ENCODE peak calls at places on chromosome 21, in five cellular contexts. One of them, this sample, is unnamed.

GRCh38 chr21:35303085-35303484 is 254.0 kb upstream of the RUNX1 start:
- DNase-seq in neuronal stem cell: no peak
- DNase-seq in mesenchymal stem cell: peak
- DNase-seq in trophoblast cell: peak
- DNase-seq in H1: no peak
- DNase-seq in this sample: no peak

GRCh38 chr21:35850542-35851103 is 209.7 kb downstream of the SETD4 start:
- DNase-seq in trophoblast cell: no peak
- DNase-seq in H1: no peak
- DNase-seq in mesenchymal stem cell: no peak
- DNase-seq in neuronal stem cell: no peak
- DNase-seq in this sample: no peak

GRCh38 chr21:36929622-36930021 is 36.8 kb downstream of the HLCS start:
- DNase-seq in neuronal stem cell: no peak
- DNase-seq in mesenchymal stem cell: no peak
- DNase-seq in H1: no peak
- DNase-seq in trophoblast cell: no peak
- DNase-seq in this sample: no peak

GRCh38 chr21:20570824-20571232 is 427.4 kb upstream of the NCAM2 start:
- DNase-seq in mesenchymal stem cell: peak
- DNase-seq in H1: peak
- DNase-seq in neuronal stem cell: peak
- DNase-seq in trophoblast cell: no peak
- DNase-seq in this sample: peak

GRCh38 chr21:23119491-23119890 is 2121.3 kb downstream of the NCAM2 start:
- DNase-seq in mesenchymal stem cell: no peak
- DNase-seq in H1: no peak
- DNase-seq in neuronal stem cell: no peak
- DNase-seq in trophoblast cell: no peak
- DNase-seq in this sample: no peak

GRCh38 chr21:15837603-15838002 is 107.8 kb downstream of the USP25 start:
- DNase-seq in trophoblast cell: no peak
- DNase-seq in mesenchymal stem cell: peak
- DNase-seq in neuronal stem cell: no peak
- DNase-seq in H1: no peak
- DNase-seq in this sample: no peak

GRCh38 chr21:29343517-29343916 is 44.8 kb downstream of the BACH1 start:
- DNase-seq in H1: no peak
- DNase-seq in trophoblast cell: peak
- DNase-seq in mesenchymal stem cell: peak
- DNase-seq in neuronal stem cell: no peak
- DNase-seq in this sample: no peak

GRCh38 chr21:38910390-38911008 is 104.8 kb downstream of the ETS2 start:
- DNase-seq in trophoblast cell: peak
- DNase-seq in mesenchymal stem cell: no peak
- DNase-seq in neuronal stem cell: no peak
- DNase-seq in H1: no peak
- DNase-seq in this sample: no peak

GRCh38 chr21:28148400-28149064 is 844.1 kb downstream of the LTN1 start:
- DNase-seq in mesenchymal stem cell: peak
- DNase-seq in trophoblast cell: no peak
- DNase-seq in H1: no peak
- DNase-seq in neuronal stem cell: no peak
- DNase-seq in this sample: no peak

GRCh38 chr21:38958940-38959685 is 153.4 kb downstream of the ETS2 start:
- DNase-seq in trophoblast cell: peak
- DNase-seq in mesenchymal stem cell: peak
- DNase-seq in H1: no peak
- DNase-seq in neuronal stem cell: no peak
- DNase-seq in this sample: no peak

GRCh38 chr21:37356710-37357109 is 9.9 kb upstream of the DYRK1A start:
- DNase-seq in neuronal stem cell: no peak
- DNase-seq in mesenchymal stem cell: no peak
- DNase-seq in trophoblast cell: peak
- DNase-seq in H1: no peak
- DNase-seq in this sample: no peak

GRCh38 chr21:33205476-33205875 is 24.3 kb upstream of the IFNAR2 start:
- DNase-seq in neuronal stem cell: no peak
- DNase-seq in H1: no peak
- DNase-seq in mesenchymal stem cell: no peak
- DNase-seq in trophoblast cell: no peak
- DNase-seq in this sample: no peak

GRCh38 chr21:16418211-16418610 is 688.4 kb downstream of the USP25 start:
- DNase-seq in mesenchymal stem cell: no peak
- DNase-seq in trophoblast cell: no peak
- DNase-seq in H1: no peak
- DNase-seq in neuronal stem cell: no peak
- DNase-seq in this sample: no peak

GRCh38 chr21:31338892-31339368 is 5.1 kb downstream of the TIAM1 start:
- DNase-seq in trophoblast cell: no peak
- DNase-seq in H1: no peak
- DNase-seq in neuronal stem cell: no peak
- DNase-seq in mesenchymal stem cell: no peak
- DNase-seq in this sample: no peak

GRCh38 chr21:15908187-15908586 is 178.4 kb downstream of the USP25 start:
- DNase-seq in H1: no peak
- DNase-seq in trophoblast cell: no peak
- DNase-seq in mesenchymal stem cell: no peak
- DNase-seq in neuronal stem cell: no peak
- DNase-seq in this sample: no peak

GRCh38 chr21:27156666-27157065 is 189.8 kb upstream of the ADAMTS5 start:
- DNase-seq in H1: no peak
- DNase-seq in mesenchymal stem cell: no peak
- DNase-seq in trophoblast cell: no peak
- DNase-seq in neuronal stem cell: no peak
- DNase-seq in this sample: no peak

GRCh38 chr21:29424728-29425127 is 126.0 kb downstream of the BACH1 start:
- DNase-seq in mesenchymal stem cell: no peak
- DNase-seq in neuronal stem cell: no peak
- DNase-seq in trophoblast cell: no peak
- DNase-seq in H1: no peak
- DNase-seq in this sample: no peak

GRCh38 chr21:28991861-28992525 is 684 bp downstream of the LTN1 start:
- DNase-seq in neuronal stem cell: no peak
- DNase-seq in H1: no peak
- DNase-seq in trophoblast cell: no peak
- DNase-seq in mesenchymal stem cell: no peak
- DNase-seq in this sample: no peak

GRCh38 chr21:16588433-16588860 is 858.7 kb downstream of the USP25 start:
- DNase-seq in trophoblast cell: peak
- DNase-seq in mesenchymal stem cell: peak
- DNase-seq in neuronal stem cell: peak
- DNase-seq in H1: no peak
- DNase-seq in this sample: peak

GRCh38 chr21:42129300-42130266 is 58.5 kb downstream of the UMODL1 start:
- DNase-seq in trophoblast cell: no peak
- DNase-seq in mesenchymal stem cell: no peak
- DNase-seq in H1: no peak
- DNase-seq in neuronal stem cell: no peak
- DNase-seq in this sample: no peak

GRCh38 chr21:42125571-42126544 is 54.7 kb downstream of the UMODL1 start:
- DNase-seq in H1: no peak
- DNase-seq in neuronal stem cell: no peak
- DNase-seq in trophoblast cell: no peak
- DNase-seq in mesenchymal stem cell: peak
- DNase-seq in this sample: peak

GRCh38 chr21:42124826-42125570 is 53.9 kb downstream of the UMODL1 start:
- DNase-seq in trophoblast cell: no peak
- DNase-seq in H1: no peak
- DNase-seq in mesenchymal stem cell: no peak
- DNase-seq in neuronal stem cell: no peak
- DNase-seq in this sample: no peak

GRCh38 chr21:42130447-42130846 is 59.3 kb downstream of the UMODL1 start:
- DNase-seq in trophoblast cell: no peak
- DNase-seq in H1: no peak
- DNase-seq in mesenchymal stem cell: no peak
- DNase-seq in neuronal stem cell: no peak
- DNase-seq in this sample: no peak

GRCh38 chr21:42127164-42128125 is 56.3 kb downstream of the UMODL1 start:
- DNase-seq in neuronal stem cell: no peak
- DNase-seq in mesenchymal stem cell: no peak
- DNase-seq in H1: no peak
- DNase-seq in trophoblast cell: no peak
- DNase-seq in this sample: no peak
- H2BK12ac ChIP-seq in neuronal stem cell: no peak
- H2BK12ac ChIP-seq in mesenchymal stem cell: no peak
- H2BK12ac ChIP-seq in H1: no peak
- H2BK12ac ChIP-seq in trophoblast cell: no peak
- H2BK12ac ChIP-seq in this sample: no peak

GRCh38 chr21:45479691-45480675 is 62.3 kb downstream of the SLC19A1 start:
- DNase-seq in trophoblast cell: no peak
- DNase-seq in H1: no peak
- DNase-seq in neuronal stem cell: no peak
- DNase-seq in mesenchymal stem cell: no peak
- DNase-seq in this sample: no peak
- H2BK12ac ChIP-seq in trophoblast cell: no peak
- H2BK12ac ChIP-seq in H1: peak
- H2BK12ac ChIP-seq in neuronal stem cell: no peak
- H2BK12ac ChIP-seq in mesenchymal stem cell: no peak
- H2BK12ac ChIP-seq in this sample: no peak

GRCh38 chr21:43847301-43847700 is 17.7 kb upstream of the AGPAT3 start:
- DNase-seq in neuronal stem cell: no peak
- DNase-seq in H1: no peak
- DNase-seq in trophoblast cell: no peak
- DNase-seq in mesenchymal stem cell: no peak
- DNase-seq in this sample: no peak

GRCh38 chr21:43848771-43849170 is 16.3 kb upstream of the AGPAT3 start:
- DNase-seq in neuronal stem cell: no peak
- DNase-seq in trophoblast cell: no peak
- DNase-seq in H1: no peak
- DNase-seq in mesenchymal stem cell: no peak
- DNase-seq in this sample: no peak

GRCh38 chr21:43851593-43851992 is 13.4 kb upstream of the AGPAT3 start:
- DNase-seq in mesenchymal stem cell: no peak
- DNase-seq in H1: no peak
- DNase-seq in trophoblast cell: no peak
- DNase-seq in neuronal stem cell: no peak
- DNase-seq in this sample: no peak

GRCh38 chr21:43850728-43851295 is 14.2 kb upstream of the AGPAT3 start:
- DNase-seq in neuronal stem cell: no peak
- DNase-seq in H1: no peak
- DNase-seq in mesenchymal stem cell: no peak
- DNase-seq in trophoblast cell: no peak
- DNase-seq in this sample: no peak

GRCh38 chr21:43849532-43850299 is 15.3 kb upstream of the AGPAT3 start:
- DNase-seq in H1: no peak
- DNase-seq in mesenchymal stem cell: no peak
- DNase-seq in neuronal stem cell: no peak
- DNase-seq in trophoblast cell: no peak
- DNase-seq in this sample: no peak
- H2BK12ac ChIP-seq in H1: no peak
- H2BK12ac ChIP-seq in mesenchymal stem cell: no peak
- H2BK12ac ChIP-seq in neuronal stem cell: no peak
- H2BK12ac ChIP-seq in trophoblast cell: no peak
- H2BK12ac ChIP-seq in this sample: no peak

GRCh38 chr21:44403106-44404020 is 49.9 kb downstream of the TRPM2 start:
- DNase-seq in mesenchymal stem cell: no peak
- DNase-seq in neuronal stem cell: no peak
- DNase-seq in H1: no peak
- DNase-seq in trophoblast cell: no peak
- DNase-seq in this sample: peak
- H2BK12ac ChIP-seq in mesenchymal stem cell: no peak
- H2BK12ac ChIP-seq in neuronal stem cell: no peak
- H2BK12ac ChIP-seq in H1: no peak
- H2BK12ac ChIP-seq in trophoblast cell: no peak
- H2BK12ac ChIP-seq in this sample: no peak

GRCh38 chr21:43864313-43864805 is 664 bp upstream of the AGPAT3 start:
- DNase-seq in H1: no peak
- DNase-seq in mesenchymal stem cell: peak
- DNase-seq in neuronal stem cell: no peak
- DNase-seq in trophoblast cell: peak
- DNase-seq in this sample: peak
- H2BK12ac ChIP-seq in H1: no peak
- H2BK12ac ChIP-seq in mesenchymal stem cell: peak
- H2BK12ac ChIP-seq in neuronal stem cell: no peak
- H2BK12ac ChIP-seq in trophoblast cell: no peak
- H2BK12ac ChIP-seq in this sample: no peak

This sample was measured in H9.